ENCODE peak calls at places on chromosome X, in ten cellular contexts. S is brain microvascular endothelial cell, I is endodermal cell, P is bronchial epithelial cell, R is MCF 10A, E is AG04450, Z is mesothelial cell of epicardium, M is colonic mucosa, X is coronary artery, B is cardiac fibroblast. V is an unnamed sample.

GRCh38 chrX:133305348-133305747 is 87.2 kb upstream of the TFDP3 start:
- DNase-seq in M (no peak), X (no peak), P (no peak), S (no peak), Z (no peak), I (no peak), E (no peak), B (no peak), R (no peak), V (no peak)

GRCh38 chrX:54358424-54359211 is 772 bp upstream of the WNK3 start:
- DNase-seq in Z (peak), E (peak), M (peak), I (peak), P (peak), S (peak), R (no peak), X (peak), B (peak), V (no peak)

GRCh38 chrX:93875621-93876282 is 201.7 kb downstream of the FAM133A start:
- DNase-seq in E (no peak), P (peak), I (no peak), B (no peak), M (no peak), R (peak), Z (no peak), S (no peak), X (no peak), V (no peak)

GRCh38 chrX:110317079-110317819 is 636 bp downstream of the AMMECR1 start:
- DNase-seq in M (peak), R (peak), P (peak), Z (peak), B (no peak), I (peak), E (no peak), S (no peak), X (no peak), V (no peak)

GRCh38 chrX:42975906-42976305 is 197.9 kb upstream of the PPP1R2C start:
- DNase-seq in B (no peak), E (no peak), Z (no peak), R (peak), X (no peak), M (no peak), P (no peak), S (no peak), I (no peak), V (no peak)

GRCh38 chrX:74280759-74281158 is 23.2 kb upstream of the ZCCHC13 start:
- DNase-seq in R (no peak), X (no peak), M (no peak), B (no peak), S (no peak), Z (no peak), P (no peak), I (no peak), E (no peak), V (no peak)

GRCh38 chrX:9940397-9940796 is 26.8 kb upstream of the CLDN34 start:
- DNase-seq in M (no peak), I (no peak), P (peak), S (peak), X (no peak), E (peak), Z (no peak), B (peak), R (peak), V (no peak)

GRCh38 chrX:109656774-109657173 is 31.8 kb upstream of the KCNE5 start:
- DNase-seq in M (no peak), E (no peak), Z (no peak), R (no peak), X (no peak), P (no peak), I (no peak), B (peak), S (no peak), V (no peak)

GRCh38 chrX:132272826-132273225 is 53.6 kb upstream of the RAP2C start:
- DNase-seq in I (no peak), E (no peak), M (no peak), B (no peak), X (no peak), S (no peak), Z (no peak), R (no peak), P (peak), V (no peak)

GRCh38 chrX:43882294-43882681 is at the start of gene MAOB:
- DNase-seq in E (no peak), M (peak), X (no peak), B (no peak), Z (no peak), R (peak), S (no peak), P (no peak), I (peak), V (no peak)

GRCh38 chrX:8783100-8784098 is 17.8 kb downstream of the FAM9A start:
- DNase-seq in B (peak), M (peak), I (peak), S (no peak), Z (no peak), X (no peak), P (no peak), E (no peak), R (peak), V (no peak)

GRCh38 chrX:153953342-153953830 is 8.9 kb upstream of the RENBP start:
- DNase-seq in B (peak), X (no peak), Z (no peak), I (peak), R (peak), E (no peak), P (peak), S (peak), M (peak), V (peak)

GRCh38 chrX:15983034-15983433 is 128.4 kb upstream of the AP1S2 start:
- DNase-seq in M (no peak), E (no peak), I (no peak), B (no peak), X (no peak), P (no peak), R (no peak), Z (no peak), S (no peak), V (no peak)

GRCh38 chrX:136057567-136057966 is 72.3 kb downstream of the SLC9A6 start:
- DNase-seq in Z (no peak), M (no peak), S (no peak), E (no peak), B (no peak), X (no peak), I (no peak), R (no peak), P (no peak), V (no peak)

GRCh38 chrX:69102805-69103204 is 62.4 kb downstream of the PJA1 start:
- DNase-seq in I (no peak), M (no peak), E (no peak), X (no peak), P (no peak), R (no peak), S (no peak), Z (no peak), B (no peak), V (no peak)

GRCh38 chrX:95065151-95065550 is 1391.1 kb downstream of the FAM133A start:
- DNase-seq in X (no peak), B (no peak), E (no peak), Z (no peak), S (no peak), M (no peak), I (no peak), R (no peak), P (no peak), V (no peak)

GRCh38 chrX:335758-336155 is 17.2 kb upstream of the GTPBP6 start:
- DNase-seq in B (no peak), R (no peak), E (no peak), X (no peak), M (no peak), S (no peak), Z (no peak), P (no peak), I (no peak), V (peak)

GRCh38 chrX:153351981-153352380 is 18.0 kb downstream of the ZNF275 start:
- DNase-seq in S (no peak), X (peak), M (no peak), B (no peak), I (no peak), E (no peak), Z (no peak), P (no peak), R (no peak), V (no peak)

GRCh38 chrX:21745756-21746155 is 12.2 kb downstream of the SMPX start:
- DNase-seq in S (peak), I (peak), X (no peak), M (peak), B (peak), E (no peak), R (peak), P (no peak), Z (no peak), V (no peak)

DNA sequence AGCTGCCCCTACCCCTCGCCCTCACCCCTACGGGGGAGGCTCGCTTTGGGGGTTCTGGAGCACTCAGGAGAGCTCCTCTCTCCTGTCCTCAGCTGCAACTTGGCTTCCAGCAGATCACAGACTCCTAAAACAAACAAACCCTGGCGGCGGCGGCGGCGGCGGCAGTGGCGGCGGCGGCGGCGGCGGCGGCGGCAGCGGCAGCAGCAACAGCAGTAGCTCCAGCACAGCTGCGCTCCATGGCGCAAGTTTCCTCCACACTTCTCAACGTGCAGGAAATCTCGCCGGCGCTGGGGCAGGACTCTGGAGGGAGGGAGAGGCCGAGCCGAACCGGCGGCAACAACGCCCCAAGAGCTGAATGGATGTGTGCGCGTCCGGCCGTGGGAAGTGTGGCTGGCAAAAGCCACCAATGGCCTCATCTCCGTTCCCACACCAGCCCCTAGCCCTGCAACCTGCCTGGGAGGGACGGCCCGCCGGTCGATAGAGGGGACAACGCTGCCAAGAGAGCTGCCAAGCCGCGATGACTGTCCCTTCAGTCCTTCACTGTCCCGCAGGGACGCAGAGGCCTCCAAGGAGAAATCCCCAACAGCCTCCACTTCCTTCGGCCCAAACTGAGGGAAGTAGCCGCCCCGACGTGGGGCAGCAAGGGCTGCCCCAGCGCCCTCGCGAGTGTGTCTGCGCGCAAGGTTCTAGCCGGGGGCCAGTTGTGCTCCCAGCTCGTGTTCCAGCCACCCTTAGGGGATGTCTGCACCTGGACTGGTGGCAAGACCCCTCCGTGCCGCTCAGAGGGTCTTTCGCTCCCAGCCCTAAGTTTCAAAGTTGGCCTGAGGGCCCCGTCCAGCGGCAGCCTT is 775 bp downstream of the SHROOM4 start:
- DNase-seq in S (peak), R (peak), P (no peak), M (peak), B (peak), E (no peak), I (peak), X (no peak), Z (peak), V (no peak)
- TF ChIP-seq CTCF in S (no peak), R (no peak), P (no peak), M (no peak), B (no peak), E (no peak), I (no peak), X (no peak), Z (no peak), V (no peak)

GRCh38 chrX:103629295-103630170 is 758 bp downstream of the TCEAL1 start:
- DNase-seq in S (peak), M (peak), E (peak), P (peak), X (peak), R (peak), I (peak), B (peak), Z (no peak), V (no peak)
- TF ChIP-seq CTCF in S (peak), M (peak), E (peak), P (peak), X (no peak), R (peak), I (peak), B (peak), Z (no peak), V (no peak)

DNA sequence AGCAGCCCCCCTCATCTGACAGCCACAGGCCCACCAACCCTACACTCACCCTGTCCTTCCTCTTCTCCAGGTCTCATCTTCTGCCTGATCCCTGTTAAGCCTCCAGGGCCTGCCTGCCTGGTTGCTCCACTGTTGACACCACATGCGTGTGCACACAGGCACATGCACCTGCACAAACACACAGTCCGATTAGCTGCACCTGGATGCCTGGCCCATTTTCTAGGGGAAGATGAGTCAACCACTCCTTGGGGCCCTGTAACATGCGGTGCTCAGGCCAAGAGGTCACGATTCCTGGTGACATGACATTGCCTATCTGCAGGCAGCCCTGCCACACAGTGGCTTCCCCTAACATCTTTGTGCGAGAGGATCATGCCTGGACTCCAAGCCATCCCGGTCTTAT is 498.4 kb downstream of the BCOR start:
- DNase-seq in P (no peak), Z (no peak), I (no peak), S (no peak), R (no peak), M (no peak), X (no peak), E (no peak), B (no peak), V (no peak)
- TF ChIP-seq CTCF in P (no peak), Z (no peak), I (no peak), S (no peak), R (no peak), M (no peak), X (no peak), E (no peak), B (no peak), V (no peak)

GRCh38 chrX:31653395-31653794 is 581.6 kb upstream of the FTHL17 start:
- DNase-seq in Z (no peak), B (no peak), E (no peak), S (no peak), I (no peak), M (no peak), P (no peak), X (no peak), R (no peak), V (no peak)

GRCh38 chrX:31652651-31653050 is 580.8 kb upstream of the FTHL17 start:
- DNase-seq in M (no peak), X (no peak), P (no peak), S (no peak), I (no peak), B (no peak), R (no peak), Z (no peak), E (no peak), V (no peak)

DNA sequence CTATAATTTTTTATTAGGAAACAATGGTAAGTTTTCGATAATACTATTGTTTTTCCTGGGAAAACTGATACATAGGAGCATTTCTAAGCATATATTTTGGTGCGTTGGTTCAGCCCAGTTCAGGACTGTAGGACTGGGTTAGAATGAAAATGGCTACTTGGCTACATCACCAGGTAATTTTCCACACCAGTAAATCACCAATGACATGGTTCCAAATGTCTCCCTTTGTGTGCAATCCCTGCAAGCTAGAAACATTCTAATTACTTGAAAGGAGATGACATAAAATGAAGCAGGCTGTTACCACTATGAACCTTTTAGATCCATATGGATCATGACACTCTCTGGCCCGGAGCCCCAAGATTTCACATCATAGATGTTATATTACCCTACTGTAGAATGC is 577.3 kb upstream of the FTHL17 start:
- DNase-seq in X (no peak), R (no peak), Z (no peak), I (no peak), M (no peak), B (no peak), E (no peak), P (no peak), S (no peak), V (no peak)
- TF ChIP-seq CTCF in X (no peak), R (no peak), Z (no peak), I (no peak), M (no peak), B (no peak), E (no peak), P (no peak), S (no peak), V (no peak)

V was measured in CD14-positive monocyte.